ENCODE peak calls at places on chromosomes 12 and 14, in four cellular contexts. One of them, this sample, is unnamed.

GRCh38 chr14:57823015-57823660 is 42.8 kb downstream of the SLC35F4 start:
- DNase-seq in mesenchymal stem cell: no peak
- DNase-seq in H1: no peak
- DNase-seq in trophoblast cell: no peak
- DNase-seq in this sample: no peak

GRCh38 chr12:102917026-102917787 is at the start of gene PAH:
- DNase-seq in mesenchymal stem cell: no peak
- DNase-seq in H1: peak; percentile 79
- DNase-seq in trophoblast cell: no peak
- DNase-seq in this sample: peak; percentile 23

GRCh38 chr12:105921872-105922669 is 216.7 kb downstream of the NUAK1 start:
- DNase-seq in mesenchymal stem cell: no peak
- DNase-seq in H1: no peak
- DNase-seq in trophoblast cell: no peak
- DNase-seq in this sample: no peak

GRCh38 chr14:96362071-96362964 is 823 bp downstream of the ATG2B start:
- DNase-seq in mesenchymal stem cell: peak; percentile 66
- DNase-seq in H1: no peak
- DNase-seq in trophoblast cell: peak; percentile 55
- DNase-seq in this sample: no peak

GRCh38 chr14:51780741-51781140 is 79.7 kb upstream of the GNG2 start:
- DNase-seq in mesenchymal stem cell: peak; percentile 50
- DNase-seq in H1: no peak
- DNase-seq in trophoblast cell: no peak
- DNase-seq in this sample: no peak

GRCh38 chr12:106193404-106194215 is 54.2 kb downstream of the CKAP4 start:
- DNase-seq in mesenchymal stem cell: no peak
- DNase-seq in H1: no peak
- DNase-seq in trophoblast cell: no peak
- DNase-seq in this sample: no peak

GRCh38 chr14:105358140-105358846 is 40.0 kb upstream of the TEX22 start:
- DNase-seq in mesenchymal stem cell: no peak
- DNase-seq in H1: no peak
- DNase-seq in trophoblast cell: no peak
- DNase-seq in this sample: no peak

GRCh38 chr12:75706786-75707605 is 195.6 kb upstream of the KRR1 start:
- DNase-seq in mesenchymal stem cell: peak; percentile 83
- DNase-seq in H1: no peak
- DNase-seq in trophoblast cell: no peak
- DNase-seq in this sample: no peak

GRCh38 chr14:29310757-29311156 is 544.2 kb downstream of the FOXG1 start:
- DNase-seq in mesenchymal stem cell: peak; percentile 11
- DNase-seq in H1: no peak
- DNase-seq in trophoblast cell: no peak
- DNase-seq in this sample: no peak

GRCh38 chr14:76371066-76371465 is 4.9 kb upstream of the ESRRB start:
- DNase-seq in mesenchymal stem cell: no peak
- DNase-seq in H1: no peak
- DNase-seq in trophoblast cell: no peak
- DNase-seq in this sample: no peak

GRCh38 chr12:213527-213932 is 427 bp downstream of the SLC6A12 start:
- DNase-seq in mesenchymal stem cell: no peak
- DNase-seq in H1: no peak
- DNase-seq in trophoblast cell: no peak
- DNase-seq in this sample: no peak
- H3K4me3 ChIP-seq in mesenchymal stem cell: no peak overlapping the region
- H3K4me3 ChIP-seq in H1: no peak overlapping the region
- H3K4me3 ChIP-seq in trophoblast cell: peak overlapping the region; percentile 25
- H3K4me3 ChIP-seq in this sample: no peak overlapping the region

GRCh38 chr12:6215120-6215807 is 15.1 kb downstream of the CD9 start:
- DNase-seq in mesenchymal stem cell: no peak
- DNase-seq in H1: peak; percentile 62
- DNase-seq in trophoblast cell: no peak
- DNase-seq in this sample: no peak

GRCh38 chr12:6214633-6215032 is 14.4 kb downstream of the CD9 start:
- DNase-seq in mesenchymal stem cell: no peak
- DNase-seq in H1: no peak
- DNase-seq in trophoblast cell: no peak
- DNase-seq in this sample: no peak

GRCh38 chr12:6213969-6214368 is 13.8 kb downstream of the CD9 start:
- DNase-seq in mesenchymal stem cell: no peak
- DNase-seq in H1: no peak
- DNase-seq in trophoblast cell: no peak
- DNase-seq in this sample: no peak

GRCh38 chr12:6216581-6216980 is 16.4 kb downstream of the CD9 start:
- DNase-seq in mesenchymal stem cell: no peak
- DNase-seq in H1: no peak
- DNase-seq in trophoblast cell: no peak
- DNase-seq in this sample: no peak

DNA sequence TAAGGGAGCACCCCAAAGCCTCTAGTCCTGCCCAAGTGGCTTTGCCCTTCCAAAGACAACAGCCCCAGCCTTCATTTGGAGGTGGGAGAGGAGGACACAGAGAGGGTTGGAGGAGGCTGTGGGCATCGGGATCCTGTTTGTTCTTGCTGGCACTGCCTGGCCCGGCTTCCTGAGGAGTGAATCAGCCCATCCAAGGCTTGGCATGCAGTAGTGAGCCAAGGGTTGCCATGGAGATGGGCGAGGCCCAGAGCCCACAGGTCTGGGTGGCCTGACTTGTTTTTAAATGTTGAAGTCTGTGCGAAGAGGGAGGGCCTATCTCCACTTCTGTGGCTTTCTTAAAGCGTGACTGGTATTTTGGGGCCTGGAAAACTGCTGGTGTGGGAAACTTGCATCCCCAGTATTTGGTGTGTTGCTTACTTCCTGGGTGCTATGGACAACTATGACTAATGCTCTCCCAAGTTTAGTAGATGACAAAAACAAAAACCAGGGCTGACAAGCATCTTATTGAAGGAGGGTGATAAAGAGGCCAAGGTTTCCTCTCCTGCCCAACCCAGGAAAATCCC is 15.8 kb downstream of the CD9 start:
- DNase-seq in mesenchymal stem cell: peak; percentile 69
- DNase-seq in H1: no peak
- DNase-seq in trophoblast cell: peak; percentile 96
- DNase-seq in this sample: no peak
- H2BK12ac ChIP-seq in mesenchymal stem cell: no peak overlapping the region
- H2BK12ac ChIP-seq in H1: peak overlapping the region; percentile 98
- H2BK12ac ChIP-seq in trophoblast cell: no peak overlapping the region
- H2BK12ac ChIP-seq in this sample: no peak overlapping the region

GRCh38 chr14:35401422-35401729 is 3.2 kb downstream of the NFKBIA start:
- DNase-seq in mesenchymal stem cell: no peak
- DNase-seq in H1: no peak
- DNase-seq in trophoblast cell: no peak
- DNase-seq in this sample: no peak

GRCh38 chr14:35401853-35402252 is 2.7 kb downstream of the NFKBIA start:
- DNase-seq in mesenchymal stem cell: no peak
- DNase-seq in H1: no peak
- DNase-seq in trophoblast cell: no peak
- DNase-seq in this sample: no peak

GRCh38 chr14:35402323-35403084 is 2.0 kb downstream of the NFKBIA start:
- DNase-seq in mesenchymal stem cell: peak; percentile 47
- DNase-seq in H1: no peak
- DNase-seq in trophoblast cell: peak; percentile 38
- DNase-seq in this sample: no peak

GRCh38 chr14:35399083-35399807 is 5.3 kb downstream of the NFKBIA start:
- DNase-seq in mesenchymal stem cell: peak; percentile 77
- DNase-seq in H1: no peak
- DNase-seq in trophoblast cell: peak; percentile 75
- DNase-seq in this sample: no peak

GRCh38 chr14:35400707-35401421 is 3.7 kb downstream of the NFKBIA start:
- DNase-seq in mesenchymal stem cell: peak; percentile 81
- DNase-seq in H1: no peak
- DNase-seq in trophoblast cell: peak; percentile 65
- DNase-seq in this sample: no peak
- H3K4me3 ChIP-seq in mesenchymal stem cell: peak overlapping the region; percentile 35
- H3K4me3 ChIP-seq in H1: no peak overlapping the region
- H3K4me3 ChIP-seq in trophoblast cell: no peak overlapping the region
- H3K4me3 ChIP-seq in this sample: no peak overlapping the region

GRCh38 chr12:48105867-48106563 is at the start of gene SENP1:
- DNase-seq in mesenchymal stem cell: peak; percentile 89
- DNase-seq in H1: peak; percentile 94
- DNase-seq in trophoblast cell: peak; percentile 78
- DNase-seq in this sample: peak; percentile 83
- H2BK12ac ChIP-seq in mesenchymal stem cell: peak within 1 kb of the TSS; percentile 49
- H2BK12ac ChIP-seq in H1: peak within 1 kb of the TSS; percentile 29
- H2BK12ac ChIP-seq in trophoblast cell: no peak within 1 kb of the TSS
- H2BK12ac ChIP-seq in this sample: no peak within 1 kb of the TSS

GRCh38 chr12:74481078-74481477 is 56.6 kb upstream of the ATXN7L3B start:
- DNase-seq in mesenchymal stem cell: no peak
- DNase-seq in H1: no peak
- DNase-seq in trophoblast cell: no peak
- DNase-seq in this sample: no peak
- H3K4me3 ChIP-seq in mesenchymal stem cell: no peak overlapping the region
- H3K4me3 ChIP-seq in H1: no peak overlapping the region
- H3K4me3 ChIP-seq in trophoblast cell: no peak overlapping the region
- H3K4me3 ChIP-seq in this sample: no peak overlapping the region

GRCh38 chr12:1448321-1448720 is 146.1 kb downstream of the FBXL14 start:
- DNase-seq in mesenchymal stem cell: peak; percentile 49
- DNase-seq in H1: no peak
- DNase-seq in trophoblast cell: no peak
- DNase-seq in this sample: no peak
- H2BK12ac ChIP-seq in mesenchymal stem cell: no peak overlapping the region
- H2BK12ac ChIP-seq in H1: no peak overlapping the region
- H2BK12ac ChIP-seq in trophoblast cell: no peak overlapping the region
- H2BK12ac ChIP-seq in this sample: no peak overlapping the region